ENCODE peak calls at places on chromosomes 12 and 14, in seven cellular contexts. U is right lobe of liver, V is psoas muscle, G is HCT116, F is pancreas, T is OCI-LY7, D is PC-3. I is an unnamed sample.

GRCh38 chr12:122641976-122642375 is 61.2 kb downstream of the HCAR2 start:
- DNase-seq in T (no peak), G (no peak), F (no peak), U (no peak), V (no peak), D (peak), I (peak)

GRCh38 chr12:125331342-125332052 is 266.3 kb downstream of the AACS start:
- DNase-seq in G (no peak), D (no peak), T (no peak), V (no peak), F (no peak), U (no peak), I (peak)

GRCh38 chr14:88868558-88869159 is 44.2 kb downstream of the TTC8 start:
- DNase-seq in U (no peak), D (peak), G (peak), V (no peak), F (no peak), T (peak), I (peak)

GRCh38 chr12:110741371-110741770 is 1.3 kb downstream of the PPP1CC start:
- DNase-seq in U (no peak), V (no peak), T (peak), D (no peak), F (no peak), G (no peak), I (peak)

GRCh38 chr14:33950320-33951182 is at the start of gene EGLN3:
- DNase-seq in G (peak), F (peak), T (no peak), D (peak), U (peak), V (peak), I (peak)

GRCh38 chr14:44962573-44963528 is 861 bp downstream of the TOGARAM1 start:
- DNase-seq in D (peak), G (no peak), F (peak), U (peak), V (peak), T (peak), I (peak)

GRCh38 chr14:74219277-74219676 is 20.0 kb upstream of the VSX2 start:
- DNase-seq in F (no peak), D (no peak), U (no peak), T (no peak), V (no peak), G (no peak), I (no peak)

GRCh38 chr14:90453401-90453951 is 56.6 kb downstream of the CALM1 start:
- DNase-seq in D (no peak), U (peak), G (no peak), T (no peak), F (peak), V (no peak), I (peak)

GRCh38 chr12:104095289-104095688 is 31.0 kb downstream of the HCFC2 start:
- DNase-seq in F (no peak), U (no peak), T (no peak), V (no peak), D (no peak), G (no peak), I (no peak)

GRCh38 chr12:26113853-26114719 is 10.8 kb downstream of the BHLHE41 start:
- DNase-seq in T (no peak), V (peak), F (peak), G (peak), D (peak), U (peak), I (peak)

GRCh38 chr14:88961214-88961613 is 136.8 kb downstream of the TTC8 start:
- DNase-seq in D (no peak), U (no peak), V (no peak), T (no peak), G (no peak), F (peak), I (no peak)

GRCh38 chr12:49059385-49060232 is 985 bp downstream of the KMT2D start:
- DNase-seq in D (peak), T (peak), U (peak), G (no peak), V (peak), F (no peak), I (no peak)

GRCh38 chr12:23686095-23686494 is 263.4 kb downstream of the SOX5 start:
- DNase-seq in U (no peak), V (no peak), F (no peak), D (no peak), G (no peak), T (no peak), I (no peak)

GRCh38 chr14:63633801-63634200 is 7.9 kb downstream of the WDR89 start:
- DNase-seq in G (no peak), F (no peak), T (no peak), D (peak), V (no peak), U (no peak), I (peak)

GRCh38 chr14:79278798-79279644 is 932.3 kb downstream of the DIO2 start:
- DNase-seq in F (peak), U (peak), T (no peak), V (peak), G (no peak), D (peak), I (peak)

GRCh38 chr12:13243516-13244070 is 47.1 kb downstream of the EMP1 start:
- DNase-seq in F (no peak), G (no peak), T (no peak), D (no peak), V (no peak), U (no peak), I (peak)

GRCh38 chr12:104910196-104910840 is 47.8 kb downstream of the SLC41A2 start:
- DNase-seq in T (no peak), F (no peak), D (peak), U (no peak), G (no peak), V (no peak), I (peak)

GRCh38 chr12:124928095-124928911 is 13.9 kb upstream of the UBC start:
- DNase-seq in U (no peak), T (no peak), G (peak), V (peak), F (peak), D (peak), I (peak)

GRCh38 chr14:68285421-68286179 is 466.0 kb downstream of the RAD51B start:
- DNase-seq in V (no peak), D (no peak), F (no peak), T (peak), G (no peak), U (no peak), I (no peak)

GRCh38 chr12:83183132-83183531 is 496.4 kb downstream of the TMTC2 start:
- DNase-seq in D (no peak), T (no peak), F (no peak), V (no peak), U (no peak), G (no peak), I (no peak)

GRCh38 chr12:51318846-51319570 is 5.0 kb downstream of the BIN2 start:
- DNase-seq in V (no peak), T (peak), D (peak), F (no peak), U (no peak), G (no peak), I (no peak)

GRCh38 chr14:94673781-94674231 is 61.6 kb downstream of the SERPINA3 start:
- DNase-seq in U (peak), D (no peak), F (no peak), V (no peak), T (no peak), G (no peak), I (no peak)

GRCh38 chr12:24728826-24729225 is 220.1 kb downstream of the BCAT1 start:
- DNase-seq in V (no peak), D (no peak), U (no peak), F (no peak), T (no peak), G (no peak), I (no peak)

GRCh38 chr12:10131101-10131632 is 1.2 kb upstream of the CLEC7A start:
- DNase-seq in T (no peak), F (no peak), D (no peak), U (no peak), G (no peak), V (no peak), I (no peak)

GRCh38 chr12:29238822-29239291 is 89.8 kb downstream of the FAR2 start:
- DNase-seq in V (no peak), D (peak), U (no peak), T (no peak), G (no peak), F (no peak), I (no peak)

GRCh38 chr12:104524026-104524425 is 67.3 kb downstream of the CHST11 start:
- DNase-seq in F (no peak), V (no peak), U (no peak), T (no peak), D (no peak), G (no peak), I (peak)

GRCh38 chr14:44803239-44803905 is 158.4 kb downstream of the KLHL28 start:
- DNase-seq in V (no peak), D (peak), T (peak), U (no peak), G (peak), F (no peak), I (peak)

GRCh38 chr14:32698831-32699230 is 239.8 kb upstream of the NPAS3 start:
- DNase-seq in D (peak), G (no peak), U (no peak), T (no peak), F (no peak), V (no peak), I (peak)

GRCh38 chr12:60419986-60420385 is 824.2 kb downstream of the SLC16A7 start:
- DNase-seq in F (no peak), U (no peak), T (no peak), D (no peak), V (no peak), G (no peak), I (no peak)

GRCh38 chr14:74029136-74029535 is 10.0 kb downstream of the BBOF1 start:
- DNase-seq in G (no peak), U (no peak), V (no peak), T (no peak), D (peak), F (no peak), I (no peak)

GRCh38 chr12:12686925-12687324 is 9.1 kb downstream of the GPR19 start:
- DNase-seq in U (no peak), T (no peak), V (no peak), F (no peak), G (no peak), D (no peak), I (peak)

GRCh38 chr12:93743229-93743998 is 66.2 kb downstream of the CRADD start:
- DNase-seq in T (no peak), G (no peak), U (no peak), D (no peak), V (no peak), F (no peak), I (no peak)
- H3K4me3 ChIP-seq in T (no peak), G (no peak), U (no peak), D (peak), V (peak), F (peak), I (no peak)

DNA sequence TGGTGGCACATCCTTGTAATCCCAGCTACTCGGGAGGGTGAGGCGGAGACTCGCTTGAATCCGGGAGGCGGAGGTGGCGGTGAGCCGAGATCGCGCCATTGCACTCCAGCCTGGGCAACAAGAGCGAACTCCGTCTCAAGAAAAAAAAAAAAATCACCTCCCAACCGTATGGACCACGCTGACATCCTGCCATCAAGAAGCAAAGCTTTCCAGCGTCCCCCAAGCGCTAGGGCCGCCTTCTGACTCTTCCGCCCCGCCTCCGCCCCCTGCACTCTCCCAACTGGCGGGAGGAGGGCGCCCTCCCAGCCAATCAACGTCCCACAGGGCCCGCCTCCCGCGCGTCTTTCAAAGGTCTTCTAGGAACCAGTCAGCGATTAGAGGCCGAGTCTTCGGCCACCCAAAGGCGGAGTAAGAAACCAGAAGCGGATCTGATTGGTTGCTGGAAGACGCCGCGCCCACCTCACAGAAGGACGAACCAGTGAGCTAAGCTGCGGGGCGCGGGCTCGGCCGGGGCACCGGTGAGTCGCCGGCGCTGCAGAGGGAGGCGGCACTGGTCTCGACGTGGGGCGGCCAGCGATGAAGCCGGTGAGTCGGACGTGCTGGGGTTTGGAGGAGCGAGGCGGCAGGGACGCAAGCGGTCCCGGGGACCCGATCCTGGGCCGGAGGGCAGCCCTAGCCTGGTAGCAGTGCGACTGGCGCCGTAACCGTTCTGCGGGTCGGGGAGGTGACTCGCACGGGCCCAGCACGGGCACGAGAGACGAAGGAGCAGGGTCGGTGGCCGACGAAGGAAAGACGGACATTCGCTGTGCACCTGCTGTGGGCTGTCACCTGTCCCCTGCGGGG is at the start of gene CDKN3:
- DNase-seq in D (peak), F (peak), V (peak), U (peak), G (peak), T (peak), I (peak)
- TF ChIP-seq CTCF in D (peak), F (peak), V (peak), U (peak), G (peak), T (peak), I (peak)

GRCh38 chr12:132349501-132350131 is 20.2 kb upstream of the GALNT9 start:
- DNase-seq in U (no peak), V (no peak), D (no peak), T (no peak), F (no peak), G (no peak), I (no peak)
- H3K4me3 ChIP-seq in U (no peak), V (no peak), D (no peak), T (no peak), F (no peak), G (no peak), I (no peak)

GRCh38 chr12:73235387-73235786 is 963.2 kb downstream of the TRHDE start:
- DNase-seq in D (no peak), U (no peak), F (no peak), T (no peak), G (no peak), V (no peak), I (no peak)

DNA sequence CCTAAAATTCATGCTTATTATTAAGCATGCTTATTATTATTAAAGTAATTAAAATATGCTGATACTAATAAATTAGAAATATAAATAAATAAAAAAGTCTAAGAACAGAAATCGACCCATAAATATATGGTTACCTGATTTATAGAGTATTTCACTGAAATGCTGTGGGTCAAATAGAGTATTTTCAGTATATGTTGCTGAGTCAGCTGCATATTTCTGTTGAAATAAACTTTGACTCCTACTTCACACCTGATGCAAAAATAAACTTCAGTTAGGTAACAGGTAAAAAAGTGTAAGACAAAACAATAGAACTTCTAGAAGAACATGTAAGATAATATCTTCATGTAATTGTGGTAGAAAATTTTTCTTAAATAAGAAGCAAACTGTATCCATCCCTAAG is 967.9 kb downstream of the TRHDE start:
- DNase-seq in V (no peak), G (no peak), F (no peak), T (no peak), D (no peak), U (no peak), I (no peak)
- TF ChIP-seq CTCF in V (no peak), G (no peak), F (no peak), T (no peak), D (no peak), U (no peak), I (no peak)

DNA sequence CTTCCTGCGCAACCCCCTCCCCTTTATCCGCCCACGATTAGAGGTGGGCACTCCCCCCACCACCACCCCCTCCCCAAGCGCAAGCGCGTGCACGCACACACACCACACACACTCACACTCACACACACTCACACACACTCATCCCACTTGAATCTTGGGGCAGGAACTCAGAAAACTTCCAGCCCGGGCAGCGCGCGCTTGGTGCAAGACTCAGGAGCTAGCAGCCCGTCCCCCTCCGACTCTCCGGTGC is at the start of gene HMGA2:
- DNase-seq in G (peak), V (no peak), F (no peak), U (no peak), T (no peak), D (peak), I (peak)
- H3K4me3 ChIP-seq in G (peak), V (peak), F (peak), U (peak), T (no peak), D (peak), I (peak)

GRCh38 chr14:101665478-101666078 is 95.9 kb upstream of the PPP2R5C start:
- DNase-seq in D (peak), V (no peak), U (no peak), T (peak), G (peak), F (peak), I (peak)
- TF ChIP-seq CTCF in D (peak), V (peak), U (peak), T (peak), G (peak), F (no peak), I (peak)

GRCh38 chr12:98351089-98351488 is 164.3 kb upstream of the TMPO start:
- DNase-seq in F (no peak), U (no peak), V (no peak), G (no peak), D (no peak), T (no peak), I (no peak)
- H3K4me3 ChIP-seq in F (no peak), U (no peak), V (no peak), G (no peak), D (no peak), T (no peak), I (no peak)

I was measured in fibroblast of the aortic adventitia.